ENCODE peak calls at places on chromosomes 13 and 19, in nine cellular contexts. W is fibroblast of the aortic adventitia, U is type B pancreatic cell, D is thoracic aorta, Q is neural crest cell, P is GM06990, O is nephron progenitor cell, M is thyroid gland, B is endothelial cell of umbilical vein. Y is an unnamed sample.

GRCh38 chr13:45683701-45684100 is 18.4 kb upstream of the CBY2 start:
- DNase-seq in O (peak; percentile 50), D (no peak), B (no peak), W (no peak), Q (no peak), U (no peak), M (no peak), P (no peak), Y (no peak)

GRCh38 chr19:31348416-31349159 is 648 bp downstream of the TSHZ3 start:
- DNase-seq in O (peak; percentile 43), Q (no peak), U (no peak), W (peak; percentile 45), D (no peak), P (no peak), M (peak; percentile 55), B (peak; percentile 13), Y (no peak)

GRCh38 chr13:80022146-80022545 is 318.8 kb downstream of the SPRY2 start:
- DNase-seq in U (no peak), M (no peak), W (no peak), P (no peak), Q (no peak), B (no peak), D (no peak), O (no peak), Y (no peak)

GRCh38 chr13:113974304-113975281 is 717 bp upstream of the C13orf46 start:
- DNase-seq in Q (no peak), O (no peak), D (peak; percentile 1), U (no peak), B (no peak), M (no peak), W (no peak), P (no peak), Y (no peak)

GRCh38 chr19:56958428-56958827 is 117.9 kb upstream of the PEG3 start:
- DNase-seq in D (no peak), B (no peak), O (no peak), M (no peak), Q (no peak), P (no peak), W (no peak), U (no peak), Y (no peak)

GRCh38 chr13:75550159-75550567 is 572 bp downstream of the UCHL3 start:
- DNase-seq in D (peak; percentile 18), O (peak; percentile 40), P (no peak), W (peak; percentile 61), Q (no peak), B (peak; percentile 67), M (peak; percentile 43), U (no peak), Y (no peak)

GRCh38 chr19:48501961-48502719 is 9.5 kb downstream of the LMTK3 start:
- DNase-seq in Q (no peak), B (no peak), D (no peak), W (no peak), P (peak; percentile 78), O (peak; percentile 96), U (peak; percentile 87), M (peak; percentile 99), Y (peak; percentile 63)

GRCh38 chr13:23470706-23471610 is 37.5 kb upstream of the SACS start:
- DNase-seq in M (no peak), D (no peak), B (no peak), P (no peak), U (no peak), W (no peak), Q (no peak), O (no peak), Y (no peak)

GRCh38 chr19:4049432-4049831 is 17.3 kb downstream of the ZBTB7A start:
- DNase-seq in U (no peak), B (no peak), O (no peak), W (no peak), D (no peak), P (no peak), Q (no peak), M (no peak), Y (no peak)

GRCh38 chr13:111938743-111939142 is 128.2 kb upstream of the SOX1 start:
- DNase-seq in Q (no peak), O (no peak), B (no peak), D (no peak), P (no peak), M (no peak), W (no peak), U (peak; percentile 34), Y (no peak)

GRCh38 chr13:111387945-111388600 is 67.6 kb downstream of the TEX29 start:
- DNase-seq in B (no peak), P (no peak), D (no peak), O (no peak), W (no peak), Q (no peak), M (no peak), U (peak; percentile 42), Y (no peak)

GRCh38 chr13:25130944-25131343 is 35.0 kb downstream of the PABPC3 start:
- DNase-seq in P (no peak), M (no peak), B (no peak), Q (no peak), O (no peak), U (no peak), W (no peak), D (no peak), Y (no peak)

GRCh38 chr13:30253830-30254229 is 53.5 kb downstream of the KATNAL1 start:
- DNase-seq in M (no peak), D (no peak), Q (no peak), U (no peak), O (no peak), B (no peak), P (no peak), W (no peak), Y (no peak)

GRCh38 chr19:18558202-18558555 is 509 bp downstream of the KXD1 start:
- DNase-seq in Q (no peak), D (no peak), O (no peak), M (no peak), B (no peak), U (no peak), P (no peak), W (peak; percentile 12), Y (no peak)

GRCh38 chr13:72853000-72853399 is 71.1 kb downstream of the PIBF1 start:
- DNase-seq in B (no peak), O (no peak), W (peak; percentile 16), D (no peak), Q (no peak), U (no peak), P (no peak), M (no peak), Y (no peak)

GRCh38 chr13:24038846-24039330 is 121.6 kb upstream of the SPATA13 start:
- DNase-seq in M (no peak), U (no peak), D (no peak), W (peak; percentile 11), O (no peak), B (no peak), P (no peak), Q (peak; percentile 23), Y (no peak)

GRCh38 chr19:16324384-16325160 is at the start of gene KLF2:
- DNase-seq in B (peak; percentile 94), M (peak; percentile 81), D (peak; percentile 69), P (peak; percentile 93), O (peak; percentile 83), W (peak; percentile 93), Q (peak; percentile 52), U (peak; percentile 77), Y (peak; percentile 92)

GRCh38 chr19:43316591-43317319 is 36.7 kb upstream of the CD177 start:
- DNase-seq in W (peak; percentile 53), Q (peak; percentile 9), B (no peak), U (no peak), M (no peak), D (no peak), P (no peak), O (peak; percentile 40), Y (no peak)

GRCh38 chr13:28246891-28247290 is 108.5 kb downstream of the PAN3 start:
- DNase-seq in W (no peak), Q (no peak), U (no peak), D (no peak), P (no peak), M (no peak), B (no peak), O (no peak), Y (no peak)

GRCh38 chr13:28251462-28251861 is 113.1 kb downstream of the PAN3 start:
- DNase-seq in B (no peak), U (no peak), D (no peak), Q (no peak), W (no peak), P (no peak), M (no peak), O (no peak), Y (no peak)

GRCh38 chr13:28250542-28250941 is 112.2 kb downstream of the PAN3 start:
- DNase-seq in D (no peak), M (no peak), Q (no peak), U (no peak), O (no peak), B (no peak), W (no peak), P (no peak), Y (no peak)

GRCh38 chr13:28245465-28245864 is 107.1 kb downstream of the PAN3 start:
- DNase-seq in B (no peak), M (no peak), D (no peak), U (no peak), P (no peak), Q (no peak), O (no peak), W (no peak), Y (no peak)

GRCh38 chr13:28248080-28248479 is 109.7 kb downstream of the PAN3 start:
- DNase-seq in O (no peak), Q (no peak), M (no peak), P (no peak), B (no peak), W (no peak), D (no peak), U (no peak), Y (no peak)
- TF ChIP-seq CTCF in O (no peak), Q (no peak), M (no peak), P (no peak), B (no peak), W (no peak), D (no peak), U (no peak), Y (no peak)

GRCh38 chr13:51803422-51804294 is at the start of gene DHRS12:
- DNase-seq in B (peak; percentile 75), D (peak; percentile 64), M (peak; percentile 90), O (peak; percentile 77), W (peak; percentile 74), Q (peak; percentile 63), U (peak; percentile 85), P (peak; percentile 88), Y (peak; percentile 84)
- TF ChIP-seq CTCF in B (no peak), D (no peak), M (no peak), O (no peak), W (no peak), Q (no peak), U (no peak), P (peak; percentile 18), Y (no peak)

GRCh38 chr13:58994778-58995177 is 1169.0 kb downstream of the DIAPH3 start:
- DNase-seq in P (no peak), U (no peak), W (no peak), Q (no peak), M (no peak), B (peak; percentile 5), D (no peak), O (no peak), Y (no peak)
- TF ChIP-seq CTCF in P (peak; percentile 19), U (peak; percentile 57), W (no peak), Q (peak; percentile 46), M (no peak), B (no peak), D (no peak), O (no peak), Y (no peak)

DNA sequence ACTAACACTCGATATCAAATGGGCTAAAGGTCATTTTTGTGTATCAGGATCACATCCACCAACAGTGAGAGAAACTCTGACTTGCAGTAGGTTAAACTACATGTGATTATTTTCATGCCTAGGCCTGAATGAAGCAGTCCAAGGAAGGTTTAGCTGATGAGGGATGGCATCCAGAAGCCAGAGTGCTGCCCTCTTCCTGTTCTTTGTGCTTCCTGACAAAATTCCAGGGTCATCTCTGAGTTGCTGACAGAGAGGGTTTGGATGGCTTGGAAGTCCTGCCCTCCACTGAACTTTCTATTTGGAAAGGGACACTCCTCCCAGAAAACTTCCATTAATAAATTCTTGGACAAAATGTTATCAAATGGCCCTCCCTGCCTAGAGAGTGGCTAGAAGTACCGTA is 728.3 kb upstream of the SLC10A2 start:
- DNase-seq in M (no peak), B (no peak), U (no peak), W (no peak), D (no peak), P (no peak), Q (no peak), O (no peak), Y (no peak)
- TF ChIP-seq CTCF in M (no peak), B (no peak), U (no peak), W (no peak), D (no peak), P (no peak), Q (no peak), O (no peak), Y (no peak)

Y was measured in activated B cell treated with CpG ODN at 0.5 μM for 24 hours.